ENCODE peak calls at places on chromosomes 16 and 17, in seven cellular contexts. H, O, G, K, E, M and C are unnamed samples.

GRCh38 chr16:12975766-12976165 is 74.4 kb downstream of the SHISA9 start:
- DNase-seq in H (no peak), M (no peak), O (no peak), K (no peak), G (no peak), E (no peak), C (no peak)

GRCh38 chr16:12157510-12158093 is 181.1 kb downstream of the SNX29 start:
- DNase-seq in E (no peak), H (no peak), K (no peak), M (no peak), G (no peak), O (no peak), C (no peak)

GRCh38 chr16:3814755-3815154 is 65.8 kb downstream of the CREBBP start:
- DNase-seq in M (no peak), H (no peak), K (no peak), O (no peak), G (no peak), E (no peak), C (no peak)

GRCh38 chr16:73304008-73304814 is 256.3 kb upstream of the ZFHX3 start:
- DNase-seq in M (no peak), G (no peak), O (no peak), H (peak), E (no peak), K (no peak), C (peak)

GRCh38 chr17:329794-330420 is 22.7 kb downstream of the RPH3AL start:
- DNase-seq in G (no peak), E (no peak), O (no peak), K (no peak), H (no peak), M (no peak), C (no peak)

GRCh38 chr16:72858611-72859493 is 189.1 kb downstream of the ZFHX3 start:
- DNase-seq in M (no peak), H (peak), O (no peak), K (no peak), G (no peak), E (no peak), C (no peak)

GRCh38 chr16:50535506-50536257 is 12.5 kb upstream of the NKD1 start:
- DNase-seq in M (no peak), O (no peak), H (no peak), K (no peak), E (no peak), G (no peak), C (no peak)

GRCh38 chr17:17467720-17468119 is 9.1 kb upstream of the MED9 start:
- DNase-seq in G (no peak), E (no peak), K (no peak), O (no peak), H (no peak), M (no peak), C (no peak)

GRCh38 chr16:86519649-86520316 is 9.5 kb downstream of the FOXF1 start:
- DNase-seq in K (no peak), G (peak), M (peak), O (no peak), E (no peak), H (peak), C (no peak)

GRCh38 chr17:35709874-35710273 is 21.6 kb upstream of the RASL10B start:
- DNase-seq in K (no peak), G (no peak), E (no peak), H (no peak), M (no peak), O (no peak), C (no peak)

GRCh38 chr17:35849469-35850348 is 19.0 kb downstream of the HEATR9 start:
- DNase-seq in E (no peak), G (peak), M (peak), O (no peak), K (no peak), H (peak), C (peak)

GRCh38 chr17:43826206-43826605 is 6.7 kb downstream of the MPP3 start:
- DNase-seq in K (no peak), M (no peak), O (no peak), G (no peak), E (no peak), H (no peak), C (no peak)

GRCh38 chr16:81280393-81280792 is 34.4 kb upstream of the GAN start:
- DNase-seq in O (no peak), G (no peak), H (no peak), K (no peak), E (no peak), M (no peak), C (no peak)

GRCh38 chr16:77443834-77444460 is 9.1 kb upstream of the ADAMTS18 start:
- DNase-seq in K (no peak), G (no peak), E (no peak), M (no peak), O (no peak), H (no peak), C (peak)

GRCh38 chr17:4696432-4696796 is 7.5 kb downstream of the PELP1 start:
- DNase-seq in H (no peak), K (no peak), M (peak), O (no peak), G (peak), E (no peak), C (no peak)

GRCh38 chr16:84806256-84806889 is 13.4 kb upstream of the CRISPLD2 start:
- DNase-seq in H (peak), K (no peak), M (peak), O (peak), E (no peak), G (peak), C (no peak)

GRCh38 chr17:29640413-29640812 is 17.7 kb upstream of the CORO6 start:
- DNase-seq in E (no peak), G (no peak), K (no peak), O (peak), M (no peak), H (no peak), C (no peak)

GRCh38 chr16:4936181-4936990 is 562 bp downstream of the PPL start:
- DNase-seq in O (no peak), M (no peak), G (no peak), K (no peak), H (peak), E (no peak), C (no peak)

GRCh38 chr17:44004761-44005526 is 522 bp downstream of the NAGS start:
- DNase-seq in G (no peak), O (no peak), M (peak), H (peak), E (no peak), K (no peak), C (no peak)

GRCh38 chr17:2337811-2338657 is 733 bp downstream of the SGSM2 start:
- DNase-seq in E (no peak), H (peak), M (peak), G (peak), K (no peak), O (no peak), C (no peak)

GRCh38 chr16:67483150-67483549 is at the start of gene AGRP:
- DNase-seq in G (no peak), M (no peak), O (no peak), E (no peak), K (no peak), H (no peak), C (no peak)

GRCh38 chr16:27841911-27842310 is 221.6 kb downstream of the GSG1L start:
- DNase-seq in K (no peak), H (no peak), G (no peak), E (no peak), O (no peak), M (no peak), C (no peak)

GRCh38 chr16:84735846-84736586 is 36.2 kb downstream of the USP10 start:
- DNase-seq in E (no peak), O (no peak), G (peak), H (peak), M (peak), K (no peak), C (peak)

GRCh38 chr16:22220714-22221113 is 14.6 kb downstream of the EEF2K start:
- DNase-seq in E (no peak), O (no peak), M (no peak), K (no peak), H (no peak), G (no peak), C (no peak)

GRCh38 chr17:64216385-64217248 is 46.4 kb downstream of the TEX2 start:
- DNase-seq in E (no peak), K (no peak), M (no peak), G (no peak), O (no peak), H (peak), C (no peak)

GRCh38 chr17:27153005-27153404 is 140.9 kb upstream of the WSB1 start:
- DNase-seq in E (no peak), M (no peak), H (no peak), K (no peak), G (no peak), O (peak), C (no peak)

GRCh38 chr16:9308300-9309209 is 217.1 kb downstream of the HAPSTR1 start:
- DNase-seq in K (no peak), E (no peak), M (no peak), H (no peak), G (no peak), O (no peak), C (no peak)

GRCh38 chr16:81376880-81377279 is 62.1 kb downstream of the GAN start:
- DNase-seq in G (no peak), O (no peak), M (no peak), E (no peak), K (no peak), H (no peak), C (no peak)

GRCh38 chr16:72894291-72895151 is 153.4 kb downstream of the ZFHX3 start:
- DNase-seq in O (no peak), H (no peak), E (no peak), M (no peak), G (no peak), K (no peak), C (no peak)

GRCh38 chr17:49514374-49514738 is 19.3 kb downstream of the NGFR start:
- DNase-seq in M (no peak), G (no peak), O (no peak), E (no peak), K (no peak), H (peak), C (no peak)

GRCh38 chr17:76687278-76688164 is 23.2 kb downstream of the MXRA7 start:
- DNase-seq in O (no peak), G (no peak), K (no peak), H (no peak), E (no peak), M (no peak), C (no peak)

GRCh38 chr16:30949655-30950515 is 1.0 kb downstream of the ORAI3 start:
- DNase-seq in M (peak), O (peak), G (peak), E (peak), H (peak), K (no peak), C (no peak)

GRCh38 chr16:59148756-59149155 is 414.6 kb upstream of the GOT2 start:
- DNase-seq in H (no peak), G (no peak), O (peak), K (no peak), M (no peak), E (no peak), C (no peak)